ENCODE peak calls at places on chromosomes 12 and 14, in five cellular contexts. One of them, this sample, is unnamed.

GRCh38 chr12:15172423-15172822 is 48.8 kb downstream of the RERG start:
- DNase-seq in MG63: no peak
- DNase-seq in cardiac muscle cell: no peak
- DNase-seq in GM10248: no peak
- DNase-seq in germinal center: no peak
- DNase-seq in this sample: no peak

GRCh38 chr12:79737875-79738718 is 47.3 kb upstream of the PAWR start:
- DNase-seq in germinal center: peak
- DNase-seq in MG63: peak
- DNase-seq in cardiac muscle cell: peak
- DNase-seq in GM10248: peak
- DNase-seq in this sample: peak

GRCh38 chr12:82505150-82505549 is 146.8 kb downstream of the METTL25 start:
- DNase-seq in germinal center: no peak
- DNase-seq in GM10248: no peak
- DNase-seq in cardiac muscle cell: no peak
- DNase-seq in MG63: no peak
- DNase-seq in this sample: peak

GRCh38 chr12:53670966-53671365 is 4.9 kb downstream of the ATP5MC2 start:
- DNase-seq in MG63: no peak
- DNase-seq in germinal center: no peak
- DNase-seq in GM10248: no peak
- DNase-seq in cardiac muscle cell: no peak
- DNase-seq in this sample: peak

GRCh38 chr12:77947326-77947725 is 116.6 kb downstream of the NAV3 start:
- DNase-seq in GM10248: no peak
- DNase-seq in MG63: no peak
- DNase-seq in cardiac muscle cell: no peak
- DNase-seq in germinal center: no peak
- DNase-seq in this sample: no peak

GRCh38 chr12:32437095-32437515 is 37.7 kb downstream of the FGD4 start:
- DNase-seq in germinal center: no peak
- DNase-seq in GM10248: no peak
- DNase-seq in cardiac muscle cell: no peak
- DNase-seq in MG63: peak
- DNase-seq in this sample: no peak

GRCh38 chr12:97568336-97569180 is 106.0 kb downstream of the RMST start:
- DNase-seq in MG63: no peak
- DNase-seq in germinal center: no peak
- DNase-seq in GM10248: no peak
- DNase-seq in cardiac muscle cell: no peak
- DNase-seq in this sample: no peak

GRCh38 chr14:60642270-60642789 is 6.9 kb downstream of the SIX1 start:
- DNase-seq in germinal center: no peak
- DNase-seq in GM10248: no peak
- DNase-seq in cardiac muscle cell: no peak
- DNase-seq in MG63: no peak
- DNase-seq in this sample: no peak

GRCh38 chr14:64196668-64197411 is 97.3 kb downstream of the ESR2 start:
- DNase-seq in germinal center: no peak
- DNase-seq in MG63: no peak
- DNase-seq in cardiac muscle cell: peak
- DNase-seq in GM10248: no peak
- DNase-seq in this sample: peak

GRCh38 chr12:63949902-63950301 is 105.4 kb downstream of the SRGAP1 start:
- DNase-seq in cardiac muscle cell: no peak
- DNase-seq in germinal center: no peak
- DNase-seq in MG63: no peak
- DNase-seq in GM10248: no peak
- DNase-seq in this sample: no peak

GRCh38 chr12:51417826-51418225 is 6.8 kb upstream of the SLC4A8 start:
- DNase-seq in germinal center: no peak
- DNase-seq in GM10248: no peak
- DNase-seq in MG63: no peak
- DNase-seq in cardiac muscle cell: no peak
- DNase-seq in this sample: no peak

GRCh38 chr14:75660238-75660629 is 442 bp downstream of the ERG28 start:
- DNase-seq in MG63: no peak
- DNase-seq in cardiac muscle cell: no peak
- DNase-seq in germinal center: peak
- DNase-seq in GM10248: no peak
- DNase-seq in this sample: no peak

GRCh38 chr12:132214906-132215643 is 70.8 kb downstream of the NOC4L start:
- DNase-seq in GM10248: no peak
- DNase-seq in germinal center: no peak
- DNase-seq in MG63: no peak
- DNase-seq in cardiac muscle cell: no peak
- DNase-seq in this sample: no peak

GRCh38 chr14:65827520-65827919 is 415.0 kb downstream of the FUT8 start:
- DNase-seq in GM10248: no peak
- DNase-seq in cardiac muscle cell: no peak
- DNase-seq in germinal center: no peak
- DNase-seq in MG63: no peak
- DNase-seq in this sample: no peak

GRCh38 chr12:124573839-124574786 is 6.7 kb upstream of the NCOR2 start:
- DNase-seq in cardiac muscle cell: no peak
- DNase-seq in GM10248: no peak
- DNase-seq in germinal center: no peak
- DNase-seq in MG63: no peak
- DNase-seq in this sample: peak

GRCh38 chr14:28661171-28661772 is 105.3 kb upstream of the FOXG1 start:
- DNase-seq in MG63: peak
- DNase-seq in cardiac muscle cell: no peak
- DNase-seq in GM10248: no peak
- DNase-seq in germinal center: no peak
- DNase-seq in this sample: no peak

GRCh38 chr12:64475518-64475917 is 23.6 kb downstream of the TBK1 start:
- DNase-seq in cardiac muscle cell: no peak
- DNase-seq in GM10248: no peak
- DNase-seq in MG63: no peak
- DNase-seq in germinal center: no peak
- DNase-seq in this sample: no peak

GRCh38 chr14:91872517-91873470 is 5.5 kb upstream of the TC2N start:
- DNase-seq in germinal center: peak
- DNase-seq in cardiac muscle cell: no peak
- DNase-seq in MG63: peak
- DNase-seq in GM10248: no peak
- DNase-seq in this sample: no peak

GRCh38 chr14:52730708-52731111 is 744 bp downstream of the STYX start:
- DNase-seq in cardiac muscle cell: no peak
- DNase-seq in GM10248: no peak
- DNase-seq in germinal center: no peak
- DNase-seq in MG63: no peak
- DNase-seq in this sample: no peak

GRCh38 chr12:105331805-105332251 is 1.3 kb downstream of the C12orf75 start:
- DNase-seq in GM10248: peak
- DNase-seq in MG63: no peak
- DNase-seq in germinal center: peak
- DNase-seq in cardiac muscle cell: no peak
- DNase-seq in this sample: peak

GRCh38 chr14:57493467-57494181 is at the start of gene CCDC198:
- DNase-seq in GM10248: no peak
- DNase-seq in cardiac muscle cell: no peak
- DNase-seq in MG63: no peak
- DNase-seq in germinal center: no peak
- DNase-seq in this sample: no peak